ENCODE peak calls at places on chromosome 17, in six cellular contexts. U is cardiac fibroblast, B is MG63, W is HFF-Myc, M is neural progenitor cell, C is skeletal muscle cell. J is an unnamed sample.
A peak's percentile ranks its signal among the peaks of the same experiment; 100 is the strongest.

GRCh38 chr17:34639706-34640425 is 60.5 kb downstream of the TMEM132E start:
- DNase-seq in W (no peak), B (no peak), C (no peak), M (no peak), U (no peak), J (no peak)

GRCh38 chr17:49725453-49725852 is 17.7 kb upstream of the SLC35B1 start:
- DNase-seq in B (no peak), U (no peak), M (no peak), W (no peak), C (no peak), J (no peak)

GRCh38 chr17:8913879-8914278 is 46.4 kb upstream of the PIK3R6 start:
- DNase-seq in U (no peak), M (no peak), W (no peak), B (no peak), C (no peak), J (no peak)

GRCh38 chr17:70855401-70856054 is 686.2 kb downstream of the KCNJ2 start:
- DNase-seq in C (peak; percentile 23), B (peak; percentile 5), W (no peak), U (peak; percentile 39), M (no peak), J (peak; percentile 54)

GRCh38 chr17:28885951-28886350 is 11.6 kb downstream of the FLOT2 start:
- DNase-seq in B (no peak), U (no peak), M (no peak), W (no peak), C (no peak), J (no peak)

GRCh38 chr17:10247806-10248334 is 49.5 kb upstream of the GAS7 start:
- DNase-seq in M (no peak), B (no peak), W (no peak), U (peak; percentile 52), C (no peak), J (no peak)

GRCh38 chr17:4706121-4706520 is 2.2 kb upstream of the PELP1 start:
- DNase-seq in C (peak; percentile 23), M (no peak), W (no peak), B (no peak), U (no peak), J (peak; percentile 69)

GRCh38 chr17:30840775-30841174 is 9.0 kb downstream of the ATAD5 start:
- DNase-seq in W (no peak), U (no peak), B (no peak), C (no peak), M (no peak), J (no peak)

GRCh38 chr17:82157046-82158035 is 55.3 kb downstream of the CCDC57 start:
- DNase-seq in M (no peak), B (no peak), W (no peak), U (no peak), C (no peak), J (no peak)

GRCh38 chr17:32305049-32305448 is 36.9 kb downstream of the C17orf75 start:
- DNase-seq in M (no peak), C (no peak), B (no peak), W (no peak), U (no peak), J (no peak)
- H3K4me3 ChIP-seq in M (no peak overlapping the region), C (no peak overlapping the region), B (no peak overlapping the region), W (no peak overlapping the region), U (no peak overlapping the region), J (no peak overlapping the region)

DNA sequence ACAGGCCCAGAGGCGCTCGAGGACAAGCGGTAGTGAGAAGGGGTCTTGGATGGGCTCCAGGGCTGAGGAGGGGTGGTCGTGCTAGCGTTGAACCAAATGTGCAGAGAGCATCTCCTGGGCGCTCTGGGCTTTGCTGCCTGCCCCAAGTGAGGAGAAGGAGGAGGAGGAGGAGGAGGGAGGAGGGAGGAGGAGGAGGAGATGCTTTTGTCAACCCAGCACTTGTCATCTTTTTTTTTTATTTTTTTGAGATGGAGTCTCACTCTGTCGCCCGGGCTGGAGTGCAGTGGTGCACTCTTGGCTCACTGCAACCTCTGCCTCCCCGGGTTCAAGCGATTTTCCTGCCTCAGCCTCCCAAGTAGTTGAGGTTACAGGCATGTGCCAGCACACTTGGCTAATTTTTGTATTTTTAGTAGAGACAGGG is 59.8 kb downstream of the PGS1 start:
- DNase-seq in W (no peak), U (no peak), M (no peak), B (peak; percentile 32), C (no peak), J (no peak)
- H3K4me3 ChIP-seq in W (no peak overlapping the region), U (no peak overlapping the region), M (no peak overlapping the region), B (no peak overlapping the region), C (no peak overlapping the region), J (no peak overlapping the region)

GRCh38 chr17:2703181-2703580 is 8.4 kb downstream of the CLUH start:
- DNase-seq in M (no peak), W (no peak), C (no peak), U (no peak), B (no peak), J (no peak)
- H3K4me3 ChIP-seq in M (no peak overlapping the region), W (no peak overlapping the region), C (no peak overlapping the region), U (no peak overlapping the region), B (no peak overlapping the region), J (no peak overlapping the region)

DNA sequence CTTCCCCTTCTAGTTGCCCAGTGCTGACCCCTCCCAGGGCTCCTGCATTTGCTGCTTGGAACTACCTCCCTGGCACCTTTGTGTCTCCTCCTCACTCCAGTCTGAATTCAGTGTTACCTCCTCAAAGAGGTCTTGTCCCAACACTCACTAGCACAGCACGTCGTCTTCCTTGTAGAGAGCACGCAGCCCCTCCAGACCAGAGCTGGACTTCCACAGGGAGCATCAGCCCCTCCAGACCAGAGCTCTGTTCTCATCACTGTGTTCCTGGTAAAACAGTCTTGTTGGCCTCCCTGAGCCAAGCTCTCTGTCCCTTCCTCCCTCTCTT is 27.8 kb upstream of the MGAT5B start:
- DNase-seq in C (no peak), B (no peak), M (peak; percentile 59), W (no peak), U (no peak), J (no peak)
- H3K4me3 ChIP-seq in C (no peak overlapping the region), B (no peak overlapping the region), M (peak overlapping the region; percentile 48), W (no peak overlapping the region), U (no peak overlapping the region), J (no peak overlapping the region)

GRCh38 chr17:50945779-50946222 is 79.6 kb upstream of the TOB1 start:
- DNase-seq in W (no peak), B (no peak), U (no peak), C (no peak), M (no peak), J (no peak)
- H3K4me3 ChIP-seq in W (no peak overlapping the region), B (no peak overlapping the region), U (no peak overlapping the region), C (no peak overlapping the region), M (no peak overlapping the region), J (no peak overlapping the region)

DNA sequence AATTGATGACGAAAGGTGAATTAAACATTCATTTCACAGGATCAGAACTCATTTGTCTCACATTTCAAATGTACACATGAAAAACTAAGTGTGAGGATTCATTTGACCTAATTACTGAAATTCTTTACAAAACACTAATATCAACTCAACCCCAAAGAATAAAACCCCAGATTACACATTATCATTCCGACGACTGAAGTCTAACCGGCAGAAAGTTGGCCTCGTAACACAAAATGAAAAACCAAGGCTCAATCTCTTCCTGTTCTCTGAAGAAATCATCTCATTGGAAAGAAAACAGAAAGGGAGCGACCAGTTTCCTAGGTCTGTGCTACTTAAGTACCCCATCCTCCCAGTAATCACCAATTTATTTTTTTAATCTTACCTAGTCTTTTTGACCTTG is 1.8 kb downstream of the JPT1 start:
- DNase-seq in W (no peak), M (no peak), U (no peak), C (no peak), B (no peak), J (no peak)
- H3K4me3 ChIP-seq in W (peak overlapping the region; percentile 96), M (peak overlapping the region; percentile 98), U (peak overlapping the region; percentile 88), C (peak overlapping the region; percentile 98), B (peak overlapping the region; percentile 94), J (peak overlapping the region; percentile 93)

GRCh38 chr17:2844386-2844785 is 48.1 kb downstream of the RAP1GAP2 start:
- DNase-seq in M (peak; percentile 53), W (no peak), C (no peak), U (no peak), B (no peak), J (peak; percentile 33)
- H3K4me3 ChIP-seq in M (no peak overlapping the region), W (no peak overlapping the region), C (no peak overlapping the region), U (no peak overlapping the region), B (no peak overlapping the region), J (no peak overlapping the region)